ENCODE peak calls at places on chromosomes 3 and 15, in nine cellular contexts. F, P, Z, G, Q, Y, H, D and T are unnamed samples.

GRCh38 chr3:194676471-194676870 is 4.5 kb upstream of the LSG1 start:
- DNase-seq in G (no peak), D (no peak), Z (no peak), H (no peak), F (no peak), Q (no peak), P (no peak), Y (no peak), T (no peak)

GRCh38 chr3:13057641-13058040 is 15.6 kb downstream of the IQSEC1 start:
- DNase-seq in G (no peak), P (no peak), H (no peak), Z (no peak), Y (no peak), D (no peak), F (no peak), Q (no peak), T (no peak)

GRCh38 chr15:39587291-39587909 is 6.5 kb downstream of the THBS1 start:
- DNase-seq in H (no peak), Z (peak), D (peak), F (no peak), G (no peak), Q (peak), Y (no peak), P (no peak), T (no peak)

GRCh38 chr15:52071570-52071969 is 41.0 kb downstream of the BCL2L10 start:
- DNase-seq in P (no peak), G (no peak), D (peak), Y (peak), F (no peak), Q (no peak), Z (no peak), H (no peak), T (no peak)

GRCh38 chr3:163939926-163940325 is 1138.4 kb downstream of the SI start:
- DNase-seq in P (no peak), Q (no peak), Z (peak), H (no peak), D (peak), F (no peak), Y (no peak), G (no peak), T (no peak)

GRCh38 chr15:57319226-57319918 is 56.9 kb upstream of the CGNL1 start:
- DNase-seq in Z (no peak), P (no peak), Q (no peak), F (no peak), H (no peak), G (no peak), D (no peak), Y (no peak), T (no peak)

GRCh38 chr3:184611606-184612304 is 50.2 kb downstream of the EPHB3 start:
- DNase-seq in Q (no peak), G (no peak), H (no peak), Z (no peak), P (no peak), Y (no peak), F (no peak), D (no peak), T (no peak)

GRCh38 chr3:51921081-51921578 is 18.0 kb upstream of the IQCF1 start:
- DNase-seq in P (no peak), Y (no peak), G (no peak), Q (no peak), Z (no peak), H (no peak), D (no peak), F (no peak), T (no peak)

GRCh38 chr3:57862894-57863293 is 106.8 kb downstream of the SLMAP start:
- DNase-seq in Q (no peak), P (no peak), D (no peak), Y (no peak), G (no peak), Z (no peak), H (no peak), F (no peak), T (no peak)

GRCh38 chr3:12643010-12643380 is 20.9 kb downstream of the RAF1 start:
- DNase-seq in D (no peak), P (no peak), F (no peak), H (no peak), G (no peak), Q (no peak), Z (no peak), Y (no peak), T (no peak)

GRCh38 chr15:79901958-79902357 is 5.1 kb upstream of the MTHFS start:
- DNase-seq in Q (peak), H (no peak), Y (no peak), F (no peak), G (no peak), P (no peak), Z (no peak), D (no peak), T (no peak)

GRCh38 chr15:90214553-90215205 is 13.5 kb downstream of the SEMA4B start:
- DNase-seq in Z (no peak), G (no peak), Y (no peak), Q (peak), F (no peak), D (no peak), P (no peak), H (no peak), T (no peak)

GRCh38 chr15:70226337-70226980 is 128.7 kb upstream of the TLE3 start:
- DNase-seq in Y (no peak), D (no peak), H (no peak), F (no peak), Q (no peak), Z (no peak), P (no peak), G (no peak), T (no peak)

GRCh38 chr15:42194502-42194901 is 13.6 kb downstream of the VPS39 start:
- DNase-seq in F (no peak), D (peak), H (no peak), Q (no peak), P (no peak), Y (no peak), G (no peak), Z (peak), T (no peak)

GRCh38 chr3:30933478-30934207 is 39.2 kb upstream of the GADL1 start:
- DNase-seq in H (no peak), F (no peak), G (no peak), P (no peak), D (no peak), Q (no peak), Z (no peak), Y (no peak), T (no peak)

GRCh38 chr3:78690806-78691205 is 1077.0 kb downstream of the ROBO1 start:
- DNase-seq in G (no peak), H (no peak), Y (no peak), Q (no peak), D (no peak), F (no peak), P (no peak), Z (peak), T (no peak)

GRCh38 chr3:126355777-126356372 is 1.3 kb downstream of the KLF15 start:
- DNase-seq in P (peak), H (peak), Q (peak), F (no peak), D (no peak), G (peak), Y (peak), Z (peak), T (no peak)

GRCh38 chr3:46913644-46914043 is 36.1 kb downstream of the PTH1R start:
- DNase-seq in D (peak), F (no peak), G (no peak), Z (peak), Q (peak), P (peak), Y (no peak), H (no peak), T (no peak)

GRCh38 chr15:39699531-39700110 is 83.0 kb downstream of the FSIP1 start:
- DNase-seq in P (no peak), F (no peak), G (no peak), Z (no peak), Y (no peak), D (no peak), Q (no peak), H (no peak), T (no peak)